ENCODE peak calls at places on chromosomes 13 and 19, in five cellular contexts. One of them, this sample, is unnamed. For H3K27me3, the result is how much of the 10 kb centered on the place peaks cover.

GRCh38 chr19:11238041-11238440 is 1.4 kb upstream of the ANGPTL8 start:
- DNase-seq in IMR-90: no peak
- DNase-seq in CD4-positive, alpha-beta T cell: no peak
- DNase-seq in CD4-positive, alpha-beta memory T cell: no peak
- DNase-seq in brain microvascular endothelial cell: no peak
- DNase-seq in this sample: no peak

GRCh38 chr19:8515317-8515716 is 1.4 kb upstream of the ZNF414 start:
- DNase-seq in brain microvascular endothelial cell: no peak
- DNase-seq in CD4-positive, alpha-beta memory T cell: peak
- DNase-seq in IMR-90: no peak
- DNase-seq in CD4-positive, alpha-beta T cell: peak
- DNase-seq in this sample: no peak

GRCh38 chr19:49106648-49107135 is 7.5 kb upstream of the LIN7B start:
- DNase-seq in brain microvascular endothelial cell: peak
- DNase-seq in IMR-90: peak
- DNase-seq in CD4-positive, alpha-beta T cell: peak
- DNase-seq in CD4-positive, alpha-beta memory T cell: peak
- DNase-seq in this sample: peak

GRCh38 chr19:42081584-42082258 is 5.8 kb downstream of the ZNF574 start:
- DNase-seq in CD4-positive, alpha-beta T cell: no peak
- DNase-seq in IMR-90: peak
- DNase-seq in CD4-positive, alpha-beta memory T cell: no peak
- DNase-seq in brain microvascular endothelial cell: peak
- DNase-seq in this sample: peak

GRCh38 chr19:53608381-53608780 is 23.4 kb upstream of the DPRX start:
- DNase-seq in CD4-positive, alpha-beta memory T cell: no peak
- DNase-seq in brain microvascular endothelial cell: no peak
- DNase-seq in IMR-90: no peak
- DNase-seq in CD4-positive, alpha-beta T cell: no peak
- DNase-seq in this sample: no peak

GRCh38 chr13:21231426-21231945 is 55.0 kb downstream of the MRPL57 start:
- DNase-seq in CD4-positive, alpha-beta T cell: no peak
- DNase-seq in IMR-90: no peak
- DNase-seq in CD4-positive, alpha-beta memory T cell: no peak
- DNase-seq in brain microvascular endothelial cell: peak
- DNase-seq in this sample: no peak

GRCh38 chr19:12721656-12722565 is 1.8 kb downstream of the TNPO2 start:
- DNase-seq in CD4-positive, alpha-beta memory T cell: no peak
- DNase-seq in brain microvascular endothelial cell: peak
- DNase-seq in IMR-90: peak
- DNase-seq in CD4-positive, alpha-beta T cell: peak
- DNase-seq in this sample: peak

GRCh38 chr19:383922-384800 is 24.8 kb downstream of the C2CD4C start:
- DNase-seq in CD4-positive, alpha-beta T cell: no peak
- DNase-seq in IMR-90: no peak
- DNase-seq in CD4-positive, alpha-beta memory T cell: no peak
- DNase-seq in brain microvascular endothelial cell: no peak
- DNase-seq in this sample: peak

GRCh38 chr19:15120135-15121026 is 13.2 kb downstream of the SYDE1 start:
- DNase-seq in IMR-90: no peak
- DNase-seq in CD4-positive, alpha-beta T cell: no peak
- DNase-seq in brain microvascular endothelial cell: no peak
- DNase-seq in CD4-positive, alpha-beta memory T cell: no peak
- DNase-seq in this sample: no peak

GRCh38 chr13:41178040-41178439 is 16.3 kb downstream of the KBTBD7 start:
- DNase-seq in CD4-positive, alpha-beta memory T cell: no peak
- DNase-seq in IMR-90: peak
- DNase-seq in CD4-positive, alpha-beta T cell: no peak
- DNase-seq in brain microvascular endothelial cell: no peak
- DNase-seq in this sample: peak

GRCh38 chr19:10603084-10603872 is 16.2 kb upstream of the AP1M2 start:
- DNase-seq in IMR-90: no peak
- DNase-seq in brain microvascular endothelial cell: no peak
- DNase-seq in CD4-positive, alpha-beta memory T cell: peak
- DNase-seq in CD4-positive, alpha-beta T cell: peak
- DNase-seq in this sample: peak

GRCh38 chr13:59834801-59835200 is 328.9 kb downstream of the DIAPH3 start:
- DNase-seq in IMR-90: peak
- DNase-seq in CD4-positive, alpha-beta T cell: no peak
- DNase-seq in CD4-positive, alpha-beta memory T cell: no peak
- DNase-seq in brain microvascular endothelial cell: peak
- DNase-seq in this sample: peak

GRCh38 chr19:16896098-16896912 is 7.5 kb downstream of the F2RL3 start:
- DNase-seq in brain microvascular endothelial cell: no peak
- DNase-seq in IMR-90: no peak
- DNase-seq in CD4-positive, alpha-beta T cell: no peak
- DNase-seq in CD4-positive, alpha-beta memory T cell: no peak
- DNase-seq in this sample: no peak

GRCh38 chr13:81106348-81106747 is 765.4 kb upstream of the SPRY2 start:
- DNase-seq in CD4-positive, alpha-beta memory T cell: no peak
- DNase-seq in brain microvascular endothelial cell: no peak
- DNase-seq in CD4-positive, alpha-beta T cell: no peak
- DNase-seq in IMR-90: no peak
- DNase-seq in this sample: no peak

GRCh38 chr19:53492153-53492552 is 24.6 kb downstream of the ZNF813 start:
- DNase-seq in CD4-positive, alpha-beta memory T cell: no peak
- DNase-seq in IMR-90: no peak
- DNase-seq in brain microvascular endothelial cell: no peak
- DNase-seq in CD4-positive, alpha-beta T cell: no peak
- DNase-seq in this sample: no peak

GRCh38 chr13:109840201-109840892 is 54.0 kb upstream of the IRS2 start:
- DNase-seq in brain microvascular endothelial cell: peak
- DNase-seq in CD4-positive, alpha-beta memory T cell: no peak
- DNase-seq in CD4-positive, alpha-beta T cell: no peak
- DNase-seq in IMR-90: peak
- DNase-seq in this sample: peak

GRCh38 chr13:42279080-42279479 is 7.1 kb downstream of the AKAP11 start:
- DNase-seq in brain microvascular endothelial cell: no peak
- DNase-seq in CD4-positive, alpha-beta memory T cell: no peak
- DNase-seq in CD4-positive, alpha-beta T cell: no peak
- DNase-seq in IMR-90: no peak
- DNase-seq in this sample: no peak

GRCh38 chr13:95382411-95382810 is 81.2 kb upstream of the ABCC4 start:
- DNase-seq in CD4-positive, alpha-beta T cell: no peak
- DNase-seq in brain microvascular endothelial cell: no peak
- DNase-seq in CD4-positive, alpha-beta memory T cell: no peak
- DNase-seq in IMR-90: no peak
- DNase-seq in this sample: no peak

GRCh38 chr13:81957121-81957520 is 1616.2 kb upstream of the SPRY2 start:
- DNase-seq in brain microvascular endothelial cell: no peak
- DNase-seq in IMR-90: no peak
- DNase-seq in CD4-positive, alpha-beta T cell: no peak
- DNase-seq in CD4-positive, alpha-beta memory T cell: no peak
- DNase-seq in this sample: no peak

GRCh38 chr13:102707465-102707864 is 12.6 kb upstream of the METTL21C start:
- DNase-seq in CD4-positive, alpha-beta memory T cell: no peak
- DNase-seq in CD4-positive, alpha-beta T cell: no peak
- DNase-seq in brain microvascular endothelial cell: peak
- DNase-seq in IMR-90: peak
- DNase-seq in this sample: peak

GRCh38 chr13:46748300-46748699 is 48.7 kb downstream of the ESD start:
- DNase-seq in IMR-90: no peak
- DNase-seq in brain microvascular endothelial cell: no peak
- DNase-seq in CD4-positive, alpha-beta memory T cell: no peak
- DNase-seq in CD4-positive, alpha-beta T cell: no peak
- DNase-seq in this sample: no peak

GRCh38 chr19:13262450-13262849 is 112.2 kb downstream of the IER2 start:
- DNase-seq in brain microvascular endothelial cell: peak
- DNase-seq in IMR-90: peak
- DNase-seq in CD4-positive, alpha-beta T cell: no peak
- DNase-seq in CD4-positive, alpha-beta memory T cell: peak
- DNase-seq in this sample: peak

GRCh38 chr13:79085021-79085420 is 321.0 kb downstream of the RBM26 start:
- DNase-seq in IMR-90: no peak
- DNase-seq in brain microvascular endothelial cell: no peak
- DNase-seq in CD4-positive, alpha-beta memory T cell: no peak
- DNase-seq in CD4-positive, alpha-beta T cell: no peak
- DNase-seq in this sample: no peak

GRCh38 chr13:31037351-31037750 is 104.9 kb downstream of the TEX26 start:
- DNase-seq in CD4-positive, alpha-beta T cell: no peak
- DNase-seq in CD4-positive, alpha-beta memory T cell: no peak
- DNase-seq in IMR-90: no peak
- DNase-seq in brain microvascular endothelial cell: no peak
- DNase-seq in this sample: no peak

GRCh38 chr19:8209111-8209964 is at the start of gene CERS4:
- DNase-seq in IMR-90: peak
- DNase-seq in CD4-positive, alpha-beta memory T cell: peak
- DNase-seq in CD4-positive, alpha-beta T cell: peak
- DNase-seq in brain microvascular endothelial cell: peak
- DNase-seq in this sample: peak

GRCh38 chr19:1527650-1528309 is 3.9 kb downstream of the PLK5 start:
- DNase-seq in brain microvascular endothelial cell: no peak
- DNase-seq in IMR-90: no peak
- DNase-seq in CD4-positive, alpha-beta memory T cell: no peak
- DNase-seq in CD4-positive, alpha-beta T cell: no peak
- DNase-seq in this sample: no peak

GRCh38 chr19:1526066-1526778 is 2.3 kb downstream of the PLK5 start:
- DNase-seq in CD4-positive, alpha-beta memory T cell: no peak
- DNase-seq in CD4-positive, alpha-beta T cell: no peak
- DNase-seq in IMR-90: no peak
- DNase-seq in brain microvascular endothelial cell: no peak
- DNase-seq in this sample: no peak

GRCh38 chr19:1525343-1525742 is 1.5 kb downstream of the PLK5 start:
- DNase-seq in CD4-positive, alpha-beta memory T cell: no peak
- DNase-seq in brain microvascular endothelial cell: no peak
- DNase-seq in CD4-positive, alpha-beta T cell: no peak
- DNase-seq in IMR-90: no peak
- DNase-seq in this sample: no peak

GRCh38 chr19:1528596-1529429 is 4.9 kb downstream of the PLK5 start:
- DNase-seq in brain microvascular endothelial cell: no peak
- DNase-seq in CD4-positive, alpha-beta T cell: no peak
- DNase-seq in IMR-90: no peak
- DNase-seq in CD4-positive, alpha-beta memory T cell: no peak
- DNase-seq in this sample: no peak

DNA sequence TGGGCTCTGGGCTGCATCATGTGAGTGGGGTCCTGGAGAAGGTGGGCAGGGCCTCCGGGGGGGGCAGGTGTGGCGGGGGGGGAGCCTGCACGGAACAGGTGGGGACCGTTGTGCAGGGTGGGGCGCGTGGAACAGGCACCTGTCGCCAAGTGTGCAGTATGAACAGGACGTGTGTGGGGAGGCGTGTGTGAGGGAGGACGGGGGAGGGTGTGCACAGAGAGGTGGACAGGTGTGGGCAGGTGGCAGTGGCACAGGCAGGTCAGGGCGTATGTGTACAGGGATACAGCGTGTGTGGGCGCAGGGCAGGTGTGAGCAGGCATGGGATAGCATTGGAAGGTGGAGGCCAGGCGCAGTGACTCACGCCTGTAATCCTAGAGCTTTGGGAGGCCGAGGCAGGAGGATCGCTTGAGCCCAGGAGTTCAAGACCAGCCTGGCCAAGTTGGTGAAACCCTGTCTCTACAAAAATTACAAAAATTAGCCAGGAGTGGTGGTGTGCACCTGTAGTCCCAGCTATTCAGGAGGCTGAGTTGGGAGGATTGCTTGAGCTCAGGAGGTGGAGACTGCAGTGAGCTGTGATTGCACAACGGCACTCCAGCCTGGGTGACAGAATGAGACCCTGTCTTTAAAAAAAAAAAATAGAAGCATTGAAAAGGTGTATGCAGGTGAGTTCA is 3.2 kb downstream of the PLK5 start:
- DNase-seq in IMR-90: no peak
- DNase-seq in CD4-positive, alpha-beta memory T cell: no peak
- DNase-seq in brain microvascular endothelial cell: no peak
- DNase-seq in CD4-positive, alpha-beta T cell: no peak
- DNase-seq in this sample: no peak
- H3K27me3 ChIP-seq in IMR-90: under half
- H3K27me3 ChIP-seq in CD4-positive, alpha-beta memory T cell: under half
- H3K27me3 ChIP-seq in brain microvascular endothelial cell: under half
- H3K27me3 ChIP-seq in CD4-positive, alpha-beta T cell: under half
- H3K27me3 ChIP-seq in this sample: under half

DNA sequence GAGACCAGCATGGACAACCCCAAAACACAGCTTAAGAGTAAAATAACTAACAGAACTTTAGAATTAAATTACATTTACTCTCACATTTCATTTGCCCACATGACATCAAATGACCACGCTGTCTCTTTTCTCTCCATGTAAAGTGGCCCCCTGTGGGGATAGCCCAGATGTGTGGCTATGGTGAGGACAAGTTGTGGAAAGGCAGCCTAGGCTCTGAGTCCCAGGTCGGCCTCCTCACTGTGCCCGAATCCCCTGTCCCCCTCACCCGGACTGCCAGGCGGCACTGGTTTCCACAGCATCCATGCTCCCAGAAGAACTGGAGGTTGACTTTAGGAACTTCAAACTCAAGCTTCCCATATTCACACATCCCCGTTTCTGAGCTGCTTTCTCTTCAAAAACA is 111.8 kb upstream of the UQCRFS1 start:
- DNase-seq in CD4-positive, alpha-beta memory T cell: no peak
- DNase-seq in CD4-positive, alpha-beta T cell: no peak
- DNase-seq in IMR-90: no peak
- DNase-seq in brain microvascular endothelial cell: no peak
- DNase-seq in this sample: no peak
- H3K27me3 ChIP-seq in CD4-positive, alpha-beta memory T cell: under half
- H3K27me3 ChIP-seq in CD4-positive, alpha-beta T cell: under half
- H3K27me3 ChIP-seq in IMR-90: under half
- H3K27me3 ChIP-seq in brain microvascular endothelial cell: under half
- H3K27me3 ChIP-seq in this sample: under half

DNA sequence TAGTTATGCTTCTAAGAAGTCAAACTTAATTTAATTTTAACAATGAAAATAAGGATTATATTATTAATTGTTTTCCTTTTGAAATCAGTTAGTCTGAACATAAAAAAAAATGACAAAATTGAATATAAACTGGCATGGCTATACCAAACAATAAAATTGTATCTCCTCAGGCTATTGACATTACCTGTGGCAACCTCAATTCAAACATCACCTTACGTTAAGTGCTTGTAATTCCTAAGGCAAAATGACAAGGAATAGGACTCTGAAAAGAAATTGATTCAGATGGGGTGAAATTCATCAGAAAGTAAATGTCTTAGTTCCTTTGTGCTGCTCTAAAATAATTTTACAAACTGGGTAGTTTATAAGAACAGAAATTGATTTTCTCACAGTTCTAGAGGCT is 89.5 kb downstream of the SLITRK6 start:
- DNase-seq in brain microvascular endothelial cell: no peak
- DNase-seq in IMR-90: no peak
- DNase-seq in CD4-positive, alpha-beta memory T cell: no peak
- DNase-seq in CD4-positive, alpha-beta T cell: no peak
- DNase-seq in this sample: no peak
- H3K27me3 ChIP-seq in brain microvascular endothelial cell: under half
- H3K27me3 ChIP-seq in IMR-90: under half
- H3K27me3 ChIP-seq in CD4-positive, alpha-beta memory T cell: under half
- H3K27me3 ChIP-seq in CD4-positive, alpha-beta T cell: under half
- H3K27me3 ChIP-seq in this sample: under half

DNA sequence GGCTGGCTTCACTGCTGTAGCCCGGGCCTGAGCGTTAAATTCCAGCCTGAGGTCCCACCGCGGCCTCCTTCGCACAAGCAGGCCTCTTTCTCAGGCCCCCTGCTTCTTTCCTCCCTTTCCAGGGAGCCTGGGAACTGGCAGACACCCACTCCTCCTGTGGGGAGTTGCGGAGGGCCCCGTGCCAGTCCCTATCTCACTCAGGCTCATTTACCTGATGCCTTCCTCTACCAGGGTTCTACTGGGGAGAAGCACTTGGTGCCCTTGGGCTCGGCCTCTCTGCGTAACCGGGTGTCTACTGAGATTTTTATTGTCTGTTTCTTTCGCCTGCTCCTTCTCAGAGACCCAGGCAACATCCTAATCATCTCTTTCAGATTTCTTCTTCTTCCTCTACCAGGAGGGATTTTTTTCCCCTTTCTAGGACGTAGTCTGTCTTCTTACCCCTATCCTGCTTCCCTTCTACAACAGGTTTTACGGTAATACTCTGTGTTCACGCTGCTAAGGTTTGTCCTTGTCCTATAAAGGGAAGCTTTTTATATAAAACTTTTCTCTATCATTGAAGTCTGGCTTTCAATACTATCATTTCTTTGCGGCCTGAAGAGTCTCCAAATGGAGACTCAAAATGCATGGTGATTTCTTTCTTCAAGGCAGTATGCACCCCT is 135.4 kb upstream of the GPR12 start:
- DNase-seq in CD4-positive, alpha-beta T cell: no peak
- DNase-seq in IMR-90: no peak
- DNase-seq in brain microvascular endothelial cell: no peak
- DNase-seq in CD4-positive, alpha-beta memory T cell: no peak
- DNase-seq in this sample: no peak
- H3K27me3 ChIP-seq in CD4-positive, alpha-beta T cell: under half
- H3K27me3 ChIP-seq in IMR-90: under half
- H3K27me3 ChIP-seq in brain microvascular endothelial cell: under half
- H3K27me3 ChIP-seq in CD4-positive, alpha-beta memory T cell: under half
- H3K27me3 ChIP-seq in this sample: under half